ENCODE peak calls at places on chromosome 20, in six cellular contexts. One of them, this sample, is unnamed.

GRCh38 chr20:37539424-37539823 is 11.7 kb upstream of the BLCAP start:
- DNase-seq in suprapubic skin: peak; percentile 23
- DNase-seq in GM23248: no peak
- DNase-seq in CD4-positive, alpha-beta T cell: no peak
- DNase-seq in A549: no peak
- DNase-seq in mesenchymal stem cell: no peak
- DNase-seq in this sample: no peak

GRCh38 chr20:16363832-16364687 is 209.2 kb downstream of the KIF16B start:
- DNase-seq in suprapubic skin: no peak
- DNase-seq in GM23248: no peak
- DNase-seq in CD4-positive, alpha-beta T cell: no peak
- DNase-seq in A549: no peak
- DNase-seq in mesenchymal stem cell: no peak
- DNase-seq in this sample: no peak

GRCh38 chr20:59954718-59955117 is 3.5 kb upstream of the CDH26 start:
- DNase-seq in suprapubic skin: no peak
- DNase-seq in GM23248: no peak
- DNase-seq in CD4-positive, alpha-beta T cell: no peak
- DNase-seq in A549: no peak
- DNase-seq in mesenchymal stem cell: no peak
- DNase-seq in this sample: no peak

GRCh38 chr20:22575737-22576136 is 8.6 kb downstream of the FOXA2 start:
- DNase-seq in suprapubic skin: no peak
- DNase-seq in GM23248: no peak
- DNase-seq in CD4-positive, alpha-beta T cell: no peak
- DNase-seq in A549: no peak
- DNase-seq in mesenchymal stem cell: no peak
- DNase-seq in this sample: no peak

GRCh38 chr20:54214566-54214965 is 6.7 kb downstream of the PFDN4 start:
- DNase-seq in suprapubic skin: no peak
- DNase-seq in GM23248: no peak
- DNase-seq in CD4-positive, alpha-beta T cell: no peak
- DNase-seq in A549: no peak
- DNase-seq in mesenchymal stem cell: no peak
- DNase-seq in this sample: no peak

GRCh38 chr20:19799325-19799724 is 41.3 kb downstream of the RIN2 start:
- DNase-seq in suprapubic skin: no peak
- DNase-seq in GM23248: no peak
- DNase-seq in CD4-positive, alpha-beta T cell: no peak
- DNase-seq in A549: no peak
- DNase-seq in mesenchymal stem cell: no peak
- DNase-seq in this sample: no peak

GRCh38 chr20:10448270-10449156 is 13.4 kb downstream of the SLX4IP start:
- DNase-seq in suprapubic skin: no peak
- DNase-seq in GM23248: peak; percentile 44
- DNase-seq in CD4-positive, alpha-beta T cell: no peak
- DNase-seq in A549: no peak
- DNase-seq in mesenchymal stem cell: no peak
- DNase-seq in this sample: no peak

GRCh38 chr20:62710886-62711702 is 2.5 kb downstream of the NTSR1 start:
- DNase-seq in suprapubic skin: no peak
- DNase-seq in GM23248: peak; percentile 32
- DNase-seq in CD4-positive, alpha-beta T cell: peak; percentile 46
- DNase-seq in A549: no peak
- DNase-seq in mesenchymal stem cell: no peak
- DNase-seq in this sample: no peak

GRCh38 chr20:18197382-18198070 is 59.9 kb downstream of the KAT14 start:
- DNase-seq in suprapubic skin: no peak
- DNase-seq in GM23248: no peak
- DNase-seq in CD4-positive, alpha-beta T cell: no peak
- DNase-seq in A549: no peak
- DNase-seq in mesenchymal stem cell: no peak
- DNase-seq in this sample: no peak

GRCh38 chr20:16258766-16259165 is 314.5 kb downstream of the KIF16B start:
- DNase-seq in suprapubic skin: no peak
- DNase-seq in GM23248: no peak
- DNase-seq in CD4-positive, alpha-beta T cell: no peak
- DNase-seq in A549: no peak
- DNase-seq in mesenchymal stem cell: no peak
- DNase-seq in this sample: no peak

GRCh38 chr20:1935696-1936366 is 40.6 kb downstream of the SIRPA start:
- DNase-seq in suprapubic skin: no peak
- DNase-seq in GM23248: peak; percentile 20
- DNase-seq in CD4-positive, alpha-beta T cell: no peak
- DNase-seq in A549: no peak
- DNase-seq in mesenchymal stem cell: no peak
- DNase-seq in this sample: peak; percentile 27

GRCh38 chr20:61065853-61066252 is 186.2 kb upstream of the CDH4 start:
- DNase-seq in suprapubic skin: no peak
- DNase-seq in GM23248: no peak
- DNase-seq in CD4-positive, alpha-beta T cell: no peak
- DNase-seq in A549: no peak
- DNase-seq in mesenchymal stem cell: no peak
- DNase-seq in this sample: no peak

GRCh38 chr20:38184098-38184497 is 19.0 kb upstream of the TGM2 start:
- DNase-seq in suprapubic skin: no peak
- DNase-seq in GM23248: no peak
- DNase-seq in CD4-positive, alpha-beta T cell: no peak
- DNase-seq in A549: peak; percentile 66
- DNase-seq in mesenchymal stem cell: no peak
- DNase-seq in this sample: no peak

GRCh38 chr20:24877652-24878051 is 71.4 kb upstream of the CST7 start:
- DNase-seq in suprapubic skin: no peak
- DNase-seq in GM23248: no peak
- DNase-seq in CD4-positive, alpha-beta T cell: no peak
- DNase-seq in A549: no peak
- DNase-seq in mesenchymal stem cell: no peak
- DNase-seq in this sample: no peak

GRCh38 chr20:38338849-38339520 is 7.3 kb upstream of the LBP start:
- DNase-seq in suprapubic skin: no peak
- DNase-seq in GM23248: peak; percentile 33
- DNase-seq in CD4-positive, alpha-beta T cell: no peak
- DNase-seq in A549: no peak
- DNase-seq in mesenchymal stem cell: peak; percentile 18
- DNase-seq in this sample: no peak

GRCh38 chr20:41405436-41405835 is 38.8 kb upstream of the EMILIN3 start:
- DNase-seq in suprapubic skin: no peak
- DNase-seq in GM23248: no peak
- DNase-seq in CD4-positive, alpha-beta T cell: no peak
- DNase-seq in A549: no peak
- DNase-seq in mesenchymal stem cell: no peak
- DNase-seq in this sample: no peak

GRCh38 chr20:5842465-5842864 is 92.3 kb downstream of the SHLD1 start:
- DNase-seq in suprapubic skin: no peak
- DNase-seq in GM23248: no peak
- DNase-seq in CD4-positive, alpha-beta T cell: no peak
- DNase-seq in A549: no peak
- DNase-seq in mesenchymal stem cell: no peak
- DNase-seq in this sample: no peak

DNA sequence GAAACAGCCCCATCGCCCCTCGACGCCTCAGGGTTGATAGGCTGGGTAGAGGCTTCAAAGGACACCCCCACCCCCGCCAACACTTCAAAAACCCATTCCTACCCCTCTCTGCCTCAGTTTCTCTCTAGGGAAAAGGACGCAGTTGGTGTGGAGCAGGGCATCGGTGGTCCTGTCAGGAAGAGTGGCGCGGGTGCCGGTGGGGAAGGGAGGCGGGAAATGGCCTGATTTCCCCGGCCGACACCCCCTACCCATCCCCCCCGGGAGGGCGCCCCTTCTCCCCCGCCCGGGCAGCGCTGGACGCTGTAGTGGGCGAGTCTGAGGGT is 367 bp downstream of the NRSN2 start:
- DNase-seq in suprapubic skin: no peak
- DNase-seq in GM23248: no peak
- DNase-seq in CD4-positive, alpha-beta T cell: no peak
- DNase-seq in A549: no peak
- DNase-seq in mesenchymal stem cell: no peak
- DNase-seq in this sample: no peak
- H3K27ac ChIP-seq in suprapubic skin: peak overlapping the region; percentile 73
- H3K27ac ChIP-seq in GM23248: peak overlapping the region; percentile 84
- H3K27ac ChIP-seq in CD4-positive, alpha-beta T cell: no peak overlapping the region
- H3K27ac ChIP-seq in A549: peak overlapping the region; percentile 82
- H3K27ac ChIP-seq in mesenchymal stem cell: peak overlapping the region; percentile 74
- H3K27ac ChIP-seq in this sample: peak overlapping the region; percentile 98

DNA sequence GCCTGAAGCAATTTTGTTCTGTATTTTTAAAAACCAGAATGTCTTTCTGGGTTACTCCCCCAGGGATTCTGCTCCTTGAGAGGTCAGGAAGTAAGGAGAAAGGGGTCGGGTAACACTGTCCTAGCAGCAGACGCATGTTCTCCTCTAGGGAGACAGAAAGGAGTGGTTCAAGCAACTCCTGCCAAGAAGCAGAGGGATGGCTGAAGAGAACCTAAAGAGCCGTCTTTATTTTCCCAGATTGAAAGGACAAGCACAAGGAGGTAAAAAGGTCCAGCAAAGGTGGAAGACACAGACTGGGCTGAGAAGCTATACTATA is 58.1 kb upstream of the SLC4A11 start:
- DNase-seq in suprapubic skin: no peak
- DNase-seq in GM23248: no peak
- DNase-seq in CD4-positive, alpha-beta T cell: no peak
- DNase-seq in A549: no peak
- DNase-seq in mesenchymal stem cell: no peak
- DNase-seq in this sample: no peak
- H3K27ac ChIP-seq in suprapubic skin: no peak overlapping the region
- H3K27ac ChIP-seq in GM23248: no peak overlapping the region
- H3K27ac ChIP-seq in CD4-positive, alpha-beta T cell: no peak overlapping the region
- H3K27ac ChIP-seq in A549: no peak overlapping the region
- H3K27ac ChIP-seq in mesenchymal stem cell: no peak overlapping the region
- H3K27ac ChIP-seq in this sample: no peak overlapping the region

GRCh38 chr20:35301426-35301825 is 9.2 kb upstream of the FAM83C start:
- DNase-seq in suprapubic skin: no peak
- DNase-seq in GM23248: no peak
- DNase-seq in CD4-positive, alpha-beta T cell: no peak
- DNase-seq in A549: no peak
- DNase-seq in mesenchymal stem cell: no peak
- DNase-seq in this sample: no peak
- H3K27ac ChIP-seq in suprapubic skin: no peak overlapping the region
- H3K27ac ChIP-seq in GM23248: no peak overlapping the region
- H3K27ac ChIP-seq in CD4-positive, alpha-beta T cell: no peak overlapping the region
- H3K27ac ChIP-seq in A549: no peak overlapping the region
- H3K27ac ChIP-seq in mesenchymal stem cell: peak overlapping the region; percentile 92
- H3K27ac ChIP-seq in this sample: no peak overlapping the region

DNA sequence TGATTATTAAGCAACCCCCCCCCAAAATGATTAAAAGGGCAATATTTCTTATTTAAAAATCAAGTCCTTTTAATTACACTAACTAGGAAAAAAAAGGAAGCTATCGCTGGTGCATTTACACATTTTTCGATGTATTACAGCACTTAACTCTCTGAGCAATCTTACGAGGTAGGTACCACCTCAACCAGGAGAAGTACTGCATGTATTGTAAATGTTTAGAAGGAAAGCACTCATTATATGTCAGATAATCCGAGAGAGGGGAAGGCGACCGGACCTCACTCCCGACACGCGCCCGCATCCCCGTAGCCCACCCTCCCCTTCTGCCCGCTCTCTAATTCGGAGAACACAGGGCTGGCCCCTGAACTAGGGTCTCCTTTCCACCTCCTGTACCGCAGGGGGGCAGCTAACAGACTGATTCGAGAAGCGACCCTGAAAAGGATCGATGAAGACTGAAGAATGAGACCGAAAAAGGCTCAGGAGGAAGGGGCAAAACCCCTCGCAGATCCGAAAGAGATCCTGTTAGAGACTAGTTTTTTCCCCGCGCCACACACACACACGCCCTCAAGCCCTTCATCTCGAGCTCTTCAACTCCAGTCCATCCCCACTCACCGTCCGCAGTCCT is 337 bp downstream of the ESF1 start:
- DNase-seq in suprapubic skin: no peak
- DNase-seq in GM23248: peak; percentile 25
- DNase-seq in CD4-positive, alpha-beta T cell: no peak
- DNase-seq in A549: no peak
- DNase-seq in mesenchymal stem cell: no peak
- DNase-seq in this sample: no peak
- H3K27ac ChIP-seq in suprapubic skin: peak overlapping the region; percentile 91
- H3K27ac ChIP-seq in GM23248: peak overlapping the region; percentile 80
- H3K27ac ChIP-seq in CD4-positive, alpha-beta T cell: peak overlapping the region; percentile 79
- H3K27ac ChIP-seq in A549: peak overlapping the region; percentile 86
- H3K27ac ChIP-seq in mesenchymal stem cell: peak overlapping the region; percentile 44
- H3K27ac ChIP-seq in this sample: no peak overlapping the region

GRCh38 chr20:50680106-50680960 is 11.0 kb downstream of the RIPOR3 start:
- DNase-seq in suprapubic skin: no peak
- DNase-seq in GM23248: peak; percentile 25
- DNase-seq in CD4-positive, alpha-beta T cell: no peak
- DNase-seq in A549: no peak
- DNase-seq in mesenchymal stem cell: peak; percentile 63
- DNase-seq in this sample: no peak
- H3K27ac ChIP-seq in suprapubic skin: no peak overlapping the region
- H3K27ac ChIP-seq in GM23248: no peak overlapping the region
- H3K27ac ChIP-seq in CD4-positive, alpha-beta T cell: no peak overlapping the region
- H3K27ac ChIP-seq in A549: peak overlapping the region; percentile 53
- H3K27ac ChIP-seq in mesenchymal stem cell: peak overlapping the region; percentile 60
- H3K27ac ChIP-seq in this sample: no peak overlapping the region

DNA sequence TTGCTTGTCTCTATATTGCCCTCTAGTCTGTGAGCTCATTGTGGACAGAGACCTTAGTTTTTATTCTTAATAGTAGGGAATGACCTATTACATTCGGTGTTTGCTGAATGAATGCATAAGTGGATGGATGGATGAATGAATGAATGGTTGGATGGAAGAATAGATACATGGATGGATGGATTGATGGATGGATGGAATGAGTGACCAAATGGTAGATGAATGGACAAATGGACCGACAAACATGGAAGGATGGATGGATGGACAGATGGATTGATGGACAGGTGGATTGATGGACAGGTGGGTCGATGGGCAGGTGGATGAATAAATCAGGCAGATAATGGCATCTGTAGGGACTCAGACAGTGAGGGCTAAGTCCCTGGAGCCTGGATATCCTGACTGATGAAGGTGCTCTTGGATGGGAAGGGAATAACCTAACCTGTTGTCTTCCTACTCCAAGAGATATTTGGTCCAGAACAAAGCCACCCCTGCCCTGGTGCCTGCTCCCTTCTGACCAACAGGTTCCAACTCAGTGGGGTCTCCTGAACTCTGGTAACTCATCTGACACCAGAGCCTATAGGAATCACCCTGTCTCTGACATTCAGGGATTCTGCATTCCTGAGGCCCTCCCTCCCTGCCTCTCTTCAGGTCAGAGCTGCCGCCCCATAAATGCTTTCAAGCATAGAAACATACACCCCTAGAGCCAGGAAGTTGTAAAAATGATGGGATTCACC is 9.6 kb upstream of the CCN5 start:
- DNase-seq in suprapubic skin: no peak
- DNase-seq in GM23248: no peak
- DNase-seq in CD4-positive, alpha-beta T cell: no peak
- DNase-seq in A549: no peak
- DNase-seq in mesenchymal stem cell: no peak
- DNase-seq in this sample: no peak
- H3K27ac ChIP-seq in suprapubic skin: peak overlapping the region; percentile 84
- H3K27ac ChIP-seq in GM23248: peak overlapping the region; percentile 63
- H3K27ac ChIP-seq in CD4-positive, alpha-beta T cell: no peak overlapping the region
- H3K27ac ChIP-seq in A549: peak overlapping the region; percentile 15
- H3K27ac ChIP-seq in mesenchymal stem cell: no peak overlapping the region
- H3K27ac ChIP-seq in this sample: no peak overlapping the region

DNA sequence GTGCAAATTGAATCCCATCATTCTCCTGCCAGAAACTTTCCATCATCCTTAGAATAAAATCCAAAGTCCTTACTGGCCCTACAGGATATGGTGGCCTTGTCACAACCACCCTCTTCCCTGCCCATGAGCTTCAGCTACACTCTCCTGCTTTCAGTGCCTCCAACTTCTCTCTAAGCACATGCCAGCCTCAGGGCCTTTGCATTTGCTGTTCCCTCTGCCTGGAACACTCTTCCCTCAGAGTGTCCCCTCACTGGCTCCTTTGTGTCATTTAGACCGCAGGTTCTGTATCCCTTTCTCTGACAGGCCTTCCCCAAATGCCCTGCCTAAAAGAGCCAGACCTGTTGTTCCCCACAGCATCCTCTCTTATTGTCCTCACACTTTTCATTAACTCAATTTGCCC is 18.2 kb downstream of the HCK start:
- DNase-seq in suprapubic skin: no peak
- DNase-seq in GM23248: no peak
- DNase-seq in CD4-positive, alpha-beta T cell: no peak
- DNase-seq in A549: no peak
- DNase-seq in mesenchymal stem cell: no peak
- DNase-seq in this sample: no peak
- H3K27ac ChIP-seq in suprapubic skin: no peak overlapping the region
- H3K27ac ChIP-seq in GM23248: no peak overlapping the region
- H3K27ac ChIP-seq in CD4-positive, alpha-beta T cell: no peak overlapping the region
- H3K27ac ChIP-seq in A549: no peak overlapping the region
- H3K27ac ChIP-seq in mesenchymal stem cell: no peak overlapping the region
- H3K27ac ChIP-seq in this sample: no peak overlapping the region